ENCODE peak calls at places on chromosomes 16 and 17, in seven cellular contexts. One of them, this sample, is unnamed.

GRCh38 chr17:50866261-50866949 is at the start of gene TOB1:
- DNase-seq in pancreas: peak
- DNase-seq in caudate nucleus: peak
- DNase-seq in Peyer's patch: peak
- DNase-seq in epithelial cell of proximal tubule: peak
- DNase-seq in Daoy: peak
- DNase-seq in NCI-H1436: peak
- DNase-seq in this sample: peak

GRCh38 chr17:28953444-28954118 is 2.3 kb upstream of the PHF12 start:
- DNase-seq in pancreas: peak
- DNase-seq in Daoy: peak
- DNase-seq in epithelial cell of proximal tubule: no peak
- DNase-seq in caudate nucleus: peak
- DNase-seq in Peyer's patch: peak
- DNase-seq in NCI-H1436: peak
- DNase-seq in this sample: peak

GRCh38 chr17:37179893-37180292 is 195.9 kb upstream of the C17orf78 start:
- DNase-seq in Daoy: peak
- DNase-seq in Peyer's patch: no peak
- DNase-seq in epithelial cell of proximal tubule: no peak
- DNase-seq in NCI-H1436: no peak
- DNase-seq in pancreas: no peak
- DNase-seq in caudate nucleus: no peak
- DNase-seq in this sample: no peak

GRCh38 chr17:51684214-51684613 is 423.9 kb downstream of the UTP18 start:
- DNase-seq in NCI-H1436: no peak
- DNase-seq in pancreas: no peak
- DNase-seq in Daoy: no peak
- DNase-seq in Peyer's patch: no peak
- DNase-seq in epithelial cell of proximal tubule: no peak
- DNase-seq in caudate nucleus: no peak
- DNase-seq in this sample: no peak

GRCh38 chr16:52099382-52099781 is 447.6 kb downstream of the TOX3 start:
- DNase-seq in epithelial cell of proximal tubule: no peak
- DNase-seq in Daoy: no peak
- DNase-seq in Peyer's patch: no peak
- DNase-seq in NCI-H1436: no peak
- DNase-seq in caudate nucleus: no peak
- DNase-seq in pancreas: no peak
- DNase-seq in this sample: no peak

GRCh38 chr16:79215289-79215688 is 385.2 kb downstream of the MAF start:
- DNase-seq in epithelial cell of proximal tubule: no peak
- DNase-seq in pancreas: no peak
- DNase-seq in Daoy: no peak
- DNase-seq in NCI-H1436: no peak
- DNase-seq in caudate nucleus: no peak
- DNase-seq in Peyer's patch: no peak
- DNase-seq in this sample: no peak

GRCh38 chr16:49527621-49528020 is 154.0 kb downstream of the C16orf78 start:
- DNase-seq in NCI-H1436: no peak
- DNase-seq in Peyer's patch: no peak
- DNase-seq in caudate nucleus: no peak
- DNase-seq in Daoy: peak
- DNase-seq in epithelial cell of proximal tubule: no peak
- DNase-seq in pancreas: no peak
- DNase-seq in this sample: no peak

GRCh38 chr16:69595127-69596036 is 29.6 kb downstream of the NFAT5 start:
- DNase-seq in epithelial cell of proximal tubule: no peak
- DNase-seq in Peyer's patch: no peak
- DNase-seq in caudate nucleus: no peak
- DNase-seq in NCI-H1436: no peak
- DNase-seq in pancreas: no peak
- DNase-seq in Daoy: peak
- DNase-seq in this sample: no peak

GRCh38 chr16:82761858-82762257 is 135.1 kb downstream of the CDH13 start:
- DNase-seq in Peyer's patch: no peak
- DNase-seq in NCI-H1436: no peak
- DNase-seq in Daoy: peak
- DNase-seq in caudate nucleus: no peak
- DNase-seq in epithelial cell of proximal tubule: no peak
- DNase-seq in pancreas: no peak
- DNase-seq in this sample: no peak

GRCh38 chr17:77666881-77667395 is 291.6 kb upstream of the TNRC6C start:
- DNase-seq in NCI-H1436: no peak
- DNase-seq in pancreas: no peak
- DNase-seq in epithelial cell of proximal tubule: no peak
- DNase-seq in Daoy: no peak
- DNase-seq in Peyer's patch: peak
- DNase-seq in caudate nucleus: no peak
- DNase-seq in this sample: no peak

GRCh38 chr16:29926675-29927522 is 873 bp upstream of the KCTD13 start:
- DNase-seq in Daoy: peak
- DNase-seq in NCI-H1436: no peak
- DNase-seq in Peyer's patch: peak
- DNase-seq in pancreas: peak
- DNase-seq in caudate nucleus: no peak
- DNase-seq in epithelial cell of proximal tubule: no peak
- DNase-seq in this sample: peak

GRCh38 chr16:17555176-17555575 is 84.4 kb upstream of the XYLT1 start:
- DNase-seq in pancreas: no peak
- DNase-seq in Daoy: peak
- DNase-seq in caudate nucleus: no peak
- DNase-seq in NCI-H1436: no peak
- DNase-seq in epithelial cell of proximal tubule: no peak
- DNase-seq in Peyer's patch: no peak
- DNase-seq in this sample: no peak

GRCh38 chr16:29663829-29664132 is 734 bp downstream of the SPN start:
- DNase-seq in NCI-H1436: no peak
- DNase-seq in caudate nucleus: no peak
- DNase-seq in pancreas: no peak
- DNase-seq in Peyer's patch: no peak
- DNase-seq in epithelial cell of proximal tubule: no peak
- DNase-seq in Daoy: no peak
- DNase-seq in this sample: no peak

GRCh38 chr17:31857920-31858646 is 961 bp downstream of the COPRS start:
- DNase-seq in NCI-H1436: no peak
- DNase-seq in caudate nucleus: no peak
- DNase-seq in Peyer's patch: no peak
- DNase-seq in epithelial cell of proximal tubule: no peak
- DNase-seq in pancreas: no peak
- DNase-seq in Daoy: no peak
- DNase-seq in this sample: no peak

This sample was measured in testis.